ENCODE peak calls at places on chromosomes 7 and 10, in ten cellular contexts. I is stimulated activated CD4-positive, alpha-beta T cell treated with anti-CD3 and anti-CD28 coated beads, Interleukin-4, amount 100 ng/mL, for 48 hours; X is SHP77 treated with DMSO at 0.1 percent for 48 hours; G is NB4; U is hippocampal formation; C is AG09309; J is H7; O is fibroblast of the conjunctiva; R is A673; N is left lung. Q is an unnamed sample.

GRCh38 chr7:31550432-31550831 is 36.5 kb downstream of the ITPRID1 start:
- DNase-seq in G (no peak), N (no peak), I (no peak), R (no peak), X (no peak), O (no peak), C (no peak), U (no peak), J (no peak), Q (no peak)

GRCh38 chr7:75892634-75893272 is 13.9 kb downstream of the RHBDD2 start:
- DNase-seq in G (no peak), X (no peak), I (no peak), U (no peak), C (no peak), O (no peak), R (no peak), J (peak; percentile 41), N (peak; percentile 85), Q (no peak)

GRCh38 chr7:149266451-149266850 is 4.5 kb downstream of the ZNF783 start:
- DNase-seq in X (no peak), N (no peak), U (no peak), R (no peak), O (no peak), J (no peak), C (no peak), I (no peak), G (no peak), Q (no peak)

GRCh38 chr7:41328544-41328943 is 374.3 kb downstream of the INHBA start:
- DNase-seq in O (no peak), N (no peak), G (no peak), R (no peak), C (no peak), I (no peak), J (no peak), U (no peak), X (no peak), Q (no peak)

GRCh38 chr10:28179490-28180099 is 123.3 kb downstream of the MPP7 start:
- DNase-seq in N (no peak), O (peak; percentile 47), C (peak; percentile 52), X (peak; percentile 24), U (no peak), J (peak; percentile 7), I (peak; percentile 7), R (peak; percentile 71), G (peak; percentile 55), Q (no peak)

GRCh38 chr10:103367379-103367781 is 396 bp upstream of the TAF5 start:
- DNase-seq in C (no peak), U (no peak), I (no peak), X (no peak), N (no peak), J (no peak), G (no peak), R (peak; percentile 6), O (no peak), Q (no peak)

GRCh38 chr10:7561216-7561893 is 105.4 kb downstream of the ITIH5 start:
- DNase-seq in N (no peak), O (no peak), R (no peak), X (peak; percentile 20), U (peak; percentile 15), C (no peak), J (peak; percentile 51), I (no peak), G (no peak), Q (no peak)

GRCh38 chr7:100465702-100466311 is 1.7 kb upstream of the SPACDR start:
- DNase-seq in I (no peak), J (peak; percentile 97), G (peak; percentile 61), R (peak; percentile 82), U (peak; percentile 96), X (no peak), O (peak; percentile 66), N (peak; percentile 75), C (no peak), Q (no peak)

GRCh38 chr10:25934673-25935139 is 677 bp downstream of the MYO3A start:
- DNase-seq in U (no peak), I (no peak), C (no peak), X (no peak), G (no peak), O (no peak), N (no peak), R (peak; percentile 40), J (peak; percentile 72), Q (no peak)

GRCh38 chr10:61747341-61747740 is 84.6 kb downstream of the CABCOCO1 start:
- DNase-seq in R (no peak), X (no peak), G (no peak), O (no peak), C (no peak), U (no peak), I (no peak), N (no peak), J (no peak), Q (no peak)

GRCh38 chr7:132138817-132139216 is 437.5 kb downstream of the PLXNA4 start:
- DNase-seq in R (no peak), N (no peak), U (no peak), G (no peak), C (no peak), X (no peak), J (no peak), O (no peak), I (no peak), Q (no peak)

GRCh38 chr10:49362596-49363260 is 33.2 kb downstream of the DRGX start:
- DNase-seq in O (no peak), U (no peak), J (no peak), G (peak; percentile 46), R (no peak), X (no peak), N (no peak), I (no peak), C (no peak), Q (peak; percentile 67)

GRCh38 chr7:5497158-5498103 is 73.8 kb upstream of the TNRC18 start:
- DNase-seq in I (no peak), R (no peak), C (no peak), G (peak; percentile 38), O (no peak), X (no peak), J (peak; percentile 61), N (no peak), U (no peak), Q (no peak)

GRCh38 chr7:90720970-90721768 is 125.0 kb downstream of the CDK14 start:
- DNase-seq in N (no peak), G (no peak), X (no peak), R (peak; percentile 91), U (no peak), I (no peak), O (peak; percentile 68), J (no peak), C (peak; percentile 52), Q (no peak)

GRCh38 chr10:21754410-21755011 is 220.5 kb downstream of the MLLT10 start:
- DNase-seq in N (no peak), C (no peak), I (no peak), O (no peak), G (peak; percentile 76), J (no peak), U (no peak), X (no peak), R (no peak), Q (no peak)

GRCh38 chr7:131173148-131173890 is 154.4 kb upstream of the MKLN1 start:
- DNase-seq in X (no peak), J (no peak), N (no peak), O (no peak), R (no peak), U (no peak), G (no peak), I (no peak), C (no peak), Q (no peak)

GRCh38 chr7:8516976-8517375 is 83.6 kb downstream of the NXPH1 start:
- DNase-seq in R (no peak), J (no peak), O (no peak), N (no peak), I (no peak), G (no peak), X (no peak), C (no peak), U (no peak), Q (no peak)

GRCh38 chr10:91590904-91591791 is 41.7 kb downstream of the PPP1R3C start:
- DNase-seq in N (peak; percentile 46), U (no peak), X (no peak), I (no peak), O (no peak), G (no peak), R (no peak), C (no peak), J (no peak), Q (no peak)

GRCh38 chr10:60479305-60480020 is 89.8 kb upstream of the ANK3 start:
- DNase-seq in C (no peak), O (no peak), I (no peak), X (no peak), U (no peak), G (no peak), J (no peak), R (peak; percentile 84), N (no peak), Q (no peak)

GRCh38 chr10:125344573-125345121 is 184.3 kb upstream of the CTBP2 start:
- DNase-seq in N (peak; percentile 40), I (no peak), O (no peak), U (no peak), X (no peak), G (no peak), C (no peak), J (peak; percentile 7), R (no peak), Q (no peak)

GRCh38 chr7:155450828-155451521 is 7.0 kb upstream of the EN2 start:
- DNase-seq in C (no peak), U (no peak), I (no peak), G (no peak), X (no peak), J (peak; percentile 69), R (no peak), N (no peak), O (no peak), Q (no peak)